ENCODE peak calls at places on chromosomes 13 and 19, in six cellular contexts. T is WTC11; U is cardiac muscle cell; D is activated CD4-positive, CD25-positive, alpha-beta regulatory T cell treated with anti-CD3 and anti-CD28 coated beads, Interleukin-2, amount 50 U/mL, for 16 hours; L is heart right ventricle; B is amniotic epithelial cell. V is an unnamed sample.
A peak's percentile ranks its signal among the peaks of the same experiment; 100 is the strongest.

GRCh38 chr19:13689050-13689449 is 75.3 kb upstream of the MRI1 start:
- DNase-seq in T (peak; percentile 19), U (peak; percentile 20), D (no peak), L (no peak), B (no peak), V (no peak)

GRCh38 chr19:58218899-58219298 is 9.8 kb upstream of the ZNF544 start:
- DNase-seq in T (peak; percentile 61), U (peak; percentile 18), D (no peak), L (no peak), B (peak; percentile 23), V (no peak)

GRCh38 chr19:17281391-17282304 is at the start of gene ANKLE1:
- DNase-seq in T (peak; percentile 68), U (peak; percentile 50), D (no peak), L (peak; percentile 29), B (peak; percentile 18), V (no peak)

GRCh38 chr19:10603084-10603872 is 16.2 kb upstream of the AP1M2 start:
- DNase-seq in T (peak; percentile 36), U (peak; percentile 16), D (peak; percentile 66), L (peak; percentile 34), B (no peak), V (peak; percentile 69)

GRCh38 chr19:55472463-55472862 is 4.0 kb upstream of the ZNF628 start:
- DNase-seq in T (no peak), U (no peak), D (no peak), L (no peak), B (peak; percentile 79), V (no peak)

GRCh38 chr19:10899171-10899653 is 27.9 kb downstream of the CARM1 start:
- DNase-seq in T (no peak), U (no peak), D (no peak), L (peak; percentile 72), B (no peak), V (no peak)

GRCh38 chr13:95099541-95099940 is 201.7 kb downstream of the ABCC4 start:
- DNase-seq in T (no peak), U (no peak), D (no peak), L (no peak), B (peak; percentile 65), V (no peak)

GRCh38 chr13:43694265-43694664 is 92.5 kb downstream of the ENOX1 start:
- DNase-seq in T (no peak), U (no peak), D (no peak), L (no peak), B (no peak), V (no peak)

GRCh38 chr19:30064021-30064699 is 122.1 kb downstream of the URI1 start:
- DNase-seq in T (no peak), U (no peak), D (no peak), L (no peak), B (no peak), V (no peak)

GRCh38 chr19:4693471-4694121 is 23.5 kb upstream of the MYDGF start:
- DNase-seq in T (no peak), U (no peak), D (no peak), L (no peak), B (no peak), V (no peak)

GRCh38 chr13:44158741-44159632 is 214.6 kb upstream of the SERP2 start:
- DNase-seq in T (no peak), U (no peak), D (no peak), L (no peak), B (no peak), V (no peak)

GRCh38 chr19:16394681-16395375 is 70.2 kb downstream of the KLF2 start:
- DNase-seq in T (no peak), U (no peak), D (no peak), L (no peak), B (peak; percentile 80), V (no peak)

GRCh38 chr13:95245072-95245471 is 56.2 kb downstream of the ABCC4 start:
- DNase-seq in T (no peak), U (no peak), D (no peak), L (no peak), B (no peak), V (no peak)

GRCh38 chr13:92727118-92727517 is 499.5 kb upstream of the GPC6 start:
- DNase-seq in T (no peak), U (no peak), D (no peak), L (no peak), B (peak; percentile 7), V (no peak)

GRCh38 chr13:97043302-97043701 is 49.0 kb upstream of the OXGR1 start:
- DNase-seq in T (no peak), U (no peak), D (no peak), L (no peak), B (peak; percentile 94), V (no peak)

GRCh38 chr13:79966502-79966901 is 374.4 kb downstream of the SPRY2 start:
- DNase-seq in T (peak; percentile 32), U (no peak), D (no peak), L (no peak), B (peak; percentile 43), V (no peak)

GRCh38 chr13:45142440-45143345 is 22.4 kb downstream of the GTF2F2 start:
- DNase-seq in T (no peak), U (no peak), D (no peak), L (no peak), B (peak; percentile 68), V (no peak)

GRCh38 chr13:86383151-86383550 is 583.9 kb upstream of the SLITRK6 start:
- DNase-seq in T (no peak), U (no peak), D (no peak), L (no peak), B (no peak), V (no peak)

GRCh38 chr13:65856464-65856863 is 1373.7 kb downstream of the PCDH9 start:
- DNase-seq in T (no peak), U (no peak), D (no peak), L (no peak), B (peak; percentile 64), V (no peak)

GRCh38 chr19:16330811-16331690 is 6.4 kb downstream of the KLF2 start:
- DNase-seq in T (no peak), U (no peak), D (no peak), L (no peak), B (no peak), V (peak; percentile 40)

GRCh38 chr13:20401958-20402856 is 123.5 kb downstream of the CRYL1 start:
- DNase-seq in T (no peak), U (no peak), D (no peak), L (no peak), B (peak; percentile 48), V (no peak)

GRCh38 chr13:20633802-20634201 is 66.8 kb downstream of the IFT88 start:
- DNase-seq in T (no peak), U (no peak), D (no peak), L (no peak), B (no peak), V (no peak)

GRCh38 chr13:34300559-34300958 is 482.6 kb downstream of the RFC3 start:
- DNase-seq in T (no peak), U (no peak), D (no peak), L (no peak), B (peak; percentile 23), V (no peak)

V was measured in left cardiac atrium.